ENCODE peak calls at places on chromosomes 5 and 9, in five cellular contexts. O is glutamatergic neuron; M is fibroblast of the aortic adventitia; C is SK-N-SH; D is CD4-positive, alpha-beta T cell. R is an unnamed sample.

GRCh38 chr9:115262477-115262876 is 144.5 kb upstream of the TNC start:
- DNase-seq in O (no peak), M (peak), C (peak), D (no peak), R (no peak)

GRCh38 chr9:89036862-89037261 is 45.6 kb downstream of the S1PR3 start:
- DNase-seq in O (no peak), M (no peak), C (no peak), D (no peak), R (no peak)

GRCh38 chr5:167642779-167643517 is 648.5 kb upstream of the WWC1 start:
- DNase-seq in O (no peak), M (peak), C (peak), D (no peak), R (no peak)

GRCh38 chr9:131264231-131264630 is 12.1 kb downstream of the FAM78A start:
- DNase-seq in O (no peak), M (no peak), C (peak), D (no peak), R (no peak)

GRCh38 chr5:96081276-96081858 is 119.7 kb upstream of the ELL2 start:
- DNase-seq in O (no peak), M (no peak), C (no peak), D (no peak), R (no peak)

GRCh38 chr5:132456553-132457361 is 33.8 kb downstream of the IRF1 start:
- DNase-seq in O (no peak), M (peak), C (no peak), D (peak), R (no peak)

GRCh38 chr9:117034862-117035261 is 347.8 kb downstream of the TRIM32 start:
- DNase-seq in O (no peak), M (no peak), C (no peak), D (no peak), R (peak)

GRCh38 chr9:16134351-16134750 is 581.5 kb downstream of the CCDC171 start:
- DNase-seq in O (no peak), M (no peak), C (no peak), D (no peak), R (no peak)

DNA sequence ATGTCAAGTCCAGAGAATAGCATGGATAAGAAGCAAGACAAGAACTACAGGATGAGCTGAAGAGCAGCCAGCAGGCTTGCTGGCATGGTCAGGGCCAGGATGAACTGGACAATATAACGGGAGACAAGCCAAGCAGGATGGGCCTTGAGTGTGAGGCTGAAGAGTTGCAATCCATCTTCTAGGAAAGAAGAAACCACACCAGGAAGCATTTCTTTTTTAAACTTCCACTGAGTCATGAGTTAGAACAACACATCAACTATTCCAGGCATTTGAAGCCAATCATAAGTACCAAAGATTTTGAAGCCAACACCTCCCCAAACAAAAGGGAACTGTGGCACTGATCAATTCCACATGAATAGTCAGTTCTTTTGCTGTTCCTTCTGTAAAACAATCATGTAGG is 27.3 kb downstream of the SLC31A2 start:
- DNase-seq in O (no peak), M (peak), C (no peak), D (no peak), R (no peak)
- TF ChIP-seq CTCF in O (no peak), M (no peak), C (no peak), D (no peak), R (no peak)

GRCh38 chr5:22319798-22320197 is 533.3 kb downstream of the CDH12 start:
- DNase-seq in O (no peak), M (no peak), C (no peak), D (no peak), R (no peak)
- TF ChIP-seq CTCF in O (peak), M (no peak), C (no peak), D (no peak), R (peak)

GRCh38 chr5:41968153-41968723 is 43.2 kb downstream of the FBXO4 start:
- DNase-seq in O (no peak), M (no peak), C (peak), D (no peak), R (no peak)
- TF ChIP-seq CTCF in O (no peak), M (peak), C (peak), D (no peak), R (peak)

GRCh38 chr9:124199474-124199873 is 58.3 kb upstream of the NEK6 start:
- DNase-seq in O (no peak), M (no peak), C (no peak), D (no peak), R (no peak)

GRCh38 chr9:124198948-124199347 is 58.8 kb upstream of the NEK6 start:
- DNase-seq in O (no peak), M (no peak), C (no peak), D (no peak), R (no peak)

GRCh38 chr9:124202447-124202971 is 55.2 kb upstream of the NEK6 start:
- DNase-seq in O (no peak), M (no peak), C (no peak), D (peak), R (no peak)

GRCh38 chr9:124196814-124197176 is 61.0 kb upstream of the NEK6 start:
- DNase-seq in O (no peak), M (no peak), C (no peak), D (no peak), R (no peak)

DNA sequence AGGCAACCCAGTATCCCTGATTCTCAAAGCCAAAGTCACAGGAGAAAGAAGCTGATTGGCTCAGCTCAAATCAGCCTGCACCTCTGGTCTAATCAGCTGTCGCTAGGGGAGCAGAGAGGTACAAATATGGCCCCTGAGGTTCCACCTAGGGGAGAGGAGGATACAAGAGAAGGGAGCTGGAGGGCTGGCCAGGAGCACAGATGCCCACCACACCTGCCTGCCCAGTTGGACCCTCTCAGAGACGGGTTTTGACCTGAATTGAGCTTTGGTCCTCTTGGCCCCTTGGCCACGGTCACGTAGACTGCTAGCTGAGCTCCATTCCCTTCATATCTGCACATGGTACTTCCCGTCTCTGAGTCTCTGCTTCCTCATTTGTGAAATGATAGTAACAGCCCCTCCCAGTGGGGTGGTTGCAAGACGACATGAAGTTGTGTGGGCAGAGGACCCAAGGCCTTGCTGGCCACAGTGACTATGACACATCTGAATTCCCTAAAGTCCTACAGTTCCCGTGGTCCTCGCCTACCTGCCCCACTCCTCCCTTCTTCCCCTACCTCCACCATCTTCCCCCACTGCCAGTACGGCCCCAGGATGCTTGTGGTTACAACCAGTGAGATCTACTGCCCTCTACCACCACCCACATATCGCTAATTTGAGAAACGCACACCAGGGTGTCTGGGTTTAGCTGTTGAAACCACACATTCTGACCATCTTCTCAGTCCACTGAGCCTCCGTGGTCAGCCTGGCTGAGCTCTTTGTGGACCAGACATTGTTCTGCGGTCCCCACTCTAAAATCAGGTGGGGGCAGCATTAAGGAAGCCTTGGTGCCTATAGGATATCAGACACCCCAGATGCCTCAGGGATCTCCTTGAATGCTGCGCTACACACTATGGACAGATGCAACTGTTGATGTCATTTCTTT is 60.3 kb upstream of the NEK6 start:
- DNase-seq in O (no peak), M (no peak), C (no peak), D (no peak), R (no peak)
- TF ChIP-seq CTCF in O (no peak), M (no peak), C (no peak), D (no peak), R (no peak)

GRCh38 chr5:150653145-150653761 is 7.8 kb upstream of the MYOZ3 start:
- DNase-seq in O (no peak), M (peak), C (peak), D (no peak), R (no peak)
- TF ChIP-seq CTCF in O (no peak), M (peak), C (peak), D (no peak), R (no peak)

DNA sequence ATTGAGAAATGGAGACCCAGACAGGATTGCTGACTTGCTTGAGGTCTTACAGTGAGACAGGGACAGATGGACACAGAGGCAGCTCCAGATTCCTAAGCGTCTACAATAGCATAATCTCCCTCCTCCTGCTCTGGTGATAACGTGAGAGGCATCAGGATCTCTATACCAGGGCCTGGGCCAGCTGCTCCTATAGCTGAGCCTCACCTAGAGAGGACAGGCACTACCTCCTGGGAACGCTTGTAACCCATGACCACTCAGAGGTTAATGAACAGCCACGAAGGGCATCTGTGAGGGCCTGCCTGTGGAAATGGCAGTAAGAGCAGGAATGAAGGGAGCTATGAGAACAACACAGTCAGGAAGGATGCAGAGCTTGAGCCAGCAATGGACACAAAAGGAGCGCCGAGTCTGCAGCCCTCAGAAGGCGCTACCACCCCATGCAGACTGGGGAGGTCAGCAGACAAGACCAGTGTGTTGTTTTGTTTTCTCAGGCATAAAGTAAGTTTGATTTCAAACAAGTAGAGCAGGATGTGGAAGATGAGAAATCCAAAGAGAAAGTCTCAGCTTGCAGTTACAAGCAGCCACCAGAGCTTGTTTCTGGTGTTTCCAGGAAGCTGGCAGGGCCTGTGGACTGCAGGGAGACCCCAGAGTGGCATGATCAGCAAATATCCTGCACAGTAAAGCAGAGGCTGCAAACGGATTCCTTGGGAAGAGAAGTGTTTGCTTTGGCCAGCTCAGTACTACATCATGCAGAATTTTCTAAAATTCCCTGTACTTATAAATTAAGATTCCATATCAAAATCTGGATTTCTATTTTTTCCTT is 17.4 kb downstream of the ANKS6 start:
- DNase-seq in O (peak), M (no peak), C (no peak), D (no peak), R (no peak)
- TF ChIP-seq CTCF in O (no peak), M (no peak), C (no peak), D (no peak), R (no peak)

GRCh38 chr5:134784241-134784920 is 25.8 kb downstream of the DDX46 start:
- DNase-seq in O (no peak), M (no peak), C (no peak), D (no peak), R (no peak)
- TF ChIP-seq CTCF in O (no peak), M (peak), C (peak), D (peak), R (peak)

DNA sequence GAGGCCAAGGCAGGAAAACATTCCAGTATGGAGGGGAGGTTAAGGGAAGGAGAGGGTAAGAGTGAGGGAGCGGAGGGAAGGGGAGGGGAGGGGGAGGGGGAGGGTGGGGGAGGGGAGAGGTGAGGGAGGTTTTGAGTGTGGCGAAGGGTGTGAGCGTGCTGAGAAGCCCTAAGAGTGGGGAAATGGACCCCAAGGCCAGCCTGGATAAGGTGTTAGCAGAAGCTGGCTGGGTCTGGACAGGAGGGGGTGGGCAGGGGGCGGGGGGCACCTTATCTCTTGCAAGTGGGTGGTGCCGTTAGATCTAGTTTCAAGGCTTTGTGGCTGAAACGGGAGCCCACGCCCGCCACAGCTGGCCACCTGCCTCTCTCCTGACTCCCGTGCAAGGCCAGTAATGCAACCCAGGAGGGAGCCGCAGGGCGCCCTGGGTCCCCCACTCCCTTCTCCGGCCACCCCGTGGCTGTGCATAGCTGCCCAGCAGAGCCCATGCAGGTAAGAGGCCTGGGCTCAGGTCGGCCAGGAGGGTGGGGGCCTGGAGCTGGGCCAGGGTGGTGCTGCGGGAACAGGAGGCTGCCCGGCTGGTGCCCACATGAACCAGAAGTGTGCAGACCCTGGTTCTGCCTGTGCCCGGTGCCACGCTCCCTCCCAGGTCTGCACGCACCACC is 682 bp downstream of the RNF224 start:
- DNase-seq in O (no peak), M (no peak), C (no peak), D (no peak), R (no peak)
- TF ChIP-seq CTCF in O (no peak), M (no peak), C (no peak), D (no peak), R (no peak)